ENCODE peak calls at places on chromosomes 7 and 10, in ten cellular contexts. G is astrocyte of the spinal cord; K is CD8-positive, alpha-beta T cell; B is GM13976; F is stimulated activated CD4-positive, alpha-beta T cell treated with anti-CD3 and anti-CD28 coated beads, Interleukin-2, amount 100 ng/mL, for 24 hours; T is putamen; D is nephron progenitor cell; P is effector CD4-positive, alpha-beta T cell; S is brain microvascular endothelial cell; N is cardiac fibroblast. I is an unnamed sample.

GRCh38 chr10:25901199-25901598 is 32.8 kb upstream of the MYO3A start:
- DNase-seq in G (no peak), K (no peak), B (no peak), F (no peak), T (no peak), D (no peak), P (no peak), S (no peak), N (no peak), I (no peak)

GRCh38 chr7:80324032-80324431 is 187.8 kb downstream of the GNAT3 start:
- DNase-seq in G (peak; percentile 75), K (no peak), B (no peak), F (no peak), T (no peak), D (no peak), P (no peak), S (peak; percentile 77), N (peak; percentile 50), I (no peak)

GRCh38 chr7:106076537-106076936 is 35.6 kb downstream of the SYPL1 start:
- DNase-seq in G (no peak), K (no peak), B (no peak), F (no peak), T (no peak), D (no peak), P (no peak), S (no peak), N (no peak), I (no peak)

GRCh38 chr7:73707045-73707631 is 12.3 kb downstream of the STX1A start:
- DNase-seq in G (peak; percentile 51), K (no peak), B (peak; percentile 28), F (no peak), T (no peak), D (no peak), P (no peak), S (peak; percentile 20), N (no peak), I (no peak)

GRCh38 chr10:61047011-61047410 is 103.0 kb upstream of the RHOBTB1 start:
- DNase-seq in G (no peak), K (no peak), B (no peak), F (no peak), T (no peak), D (no peak), P (no peak), S (no peak), N (no peak), I (no peak)

GRCh38 chr10:132544744-132545658 is 7.4 kb downstream of the INPP5A start:
- DNase-seq in G (no peak), K (no peak), B (peak; percentile 64), F (no peak), T (no peak), D (no peak), P (no peak), S (no peak), N (no peak), I (no peak)

GRCh38 chr10:517236-517635 is 172.2 kb downstream of the DIP2C start:
- DNase-seq in G (no peak), K (no peak), B (no peak), F (no peak), T (no peak), D (no peak), P (no peak), S (no peak), N (no peak), I (no peak)

GRCh38 chr10:133377818-133378250 is 1.2 kb upstream of the PAOX start:
- DNase-seq in G (no peak), K (no peak), B (no peak), F (no peak), T (no peak), D (no peak), P (no peak), S (no peak), N (no peak), I (no peak)

GRCh38 chr7:87398441-87398840 is 53.0 kb downstream of the CROT start:
- DNase-seq in G (peak; percentile 44), K (no peak), B (no peak), F (no peak), T (no peak), D (no peak), P (no peak), S (peak; percentile 5), N (peak; percentile 28), I (no peak)

GRCh38 chr10:62457598-62457997 is 83.4 kb downstream of the ZNF365 start:
- DNase-seq in G (no peak), K (no peak), B (no peak), F (no peak), T (no peak), D (no peak), P (no peak), S (no peak), N (no peak), I (no peak)

GRCh38 chr7:29139796-29140195 is 6.5 kb downstream of the CPVL start:
- DNase-seq in G (no peak), K (no peak), B (no peak), F (no peak), T (no peak), D (no peak), P (no peak), S (peak; percentile 10), N (no peak), I (no peak)

GRCh38 chr10:44517635-44518034 is 132.7 kb upstream of the CXCL12 start:
- DNase-seq in G (no peak), K (no peak), B (no peak), F (no peak), T (no peak), D (no peak), P (no peak), S (no peak), N (no peak), I (no peak)

GRCh38 chr7:131244259-131244852 is 83.3 kb upstream of the MKLN1 start:
- DNase-seq in G (peak; percentile 97), K (no peak), B (no peak), F (peak; percentile 28), T (no peak), D (no peak), P (no peak), S (peak; percentile 97), N (peak; percentile 82), I (no peak)

GRCh38 chr7:2978403-2978802 is 65.3 kb downstream of the CARD11 start:
- DNase-seq in G (no peak), K (peak; percentile 79), B (peak; percentile 86), F (peak; percentile 86), T (peak; percentile 9), D (peak; percentile 65), P (peak; percentile 30), S (no peak), N (no peak), I (peak; percentile 76)

GRCh38 chr7:18864967-18865366 is 252.5 kb downstream of the TWIST1 start:
- DNase-seq in G (no peak), K (no peak), B (no peak), F (no peak), T (no peak), D (no peak), P (no peak), S (no peak), N (no peak), I (no peak)

GRCh38 chr7:106766551-106766950 is 98.5 kb upstream of the PIK3CG start:
- DNase-seq in G (no peak), K (no peak), B (no peak), F (no peak), T (no peak), D (no peak), P (no peak), S (no peak), N (no peak), I (no peak)

GRCh38 chr10:107103174-107104025 is 61.1 kb downstream of the SORCS1 start:
- DNase-seq in G (no peak), K (no peak), B (no peak), F (no peak), T (no peak), D (no peak), P (no peak), S (no peak), N (no peak), I (no peak)

GRCh38 chr7:86833360-86833759 is 189.7 kb downstream of the GRM3 start:
- DNase-seq in G (no peak), K (no peak), B (no peak), F (no peak), T (no peak), D (no peak), P (no peak), S (no peak), N (no peak), I (no peak)

GRCh38 chr7:11831383-11831726 is 643 bp downstream of the THSD7A start:
- DNase-seq in G (no peak), K (no peak), B (no peak), F (no peak), T (no peak), D (no peak), P (no peak), S (no peak), N (peak; percentile 51), I (no peak)

GRCh38 chr7:152759655-152760383 is at the start of gene ACTR3B:
- DNase-seq in G (peak; percentile 83), K (peak; percentile 87), B (peak; percentile 97), F (peak; percentile 91), T (peak; percentile 88), D (peak; percentile 92), P (peak; percentile 92), S (peak; percentile 67), N (peak; percentile 93), I (peak; percentile 90)

I was measured in activated CD4-positive, alpha-beta memory T cell treated with anti-CD3 and anti-CD28 coated beads, Interleukin-2, amount 10 ng/mL, durations not matched to agents 7 days and 5 days.